ENCODE peak calls at places on chromosomes 3 and 15, in eight cellular contexts. F is stomach, Z is AG10803, G is AG04449, V is mammary epithelial cell, X is fibroblast of lung, M is lower lobe of right lung, S is SK-N-SH. Y is an unnamed sample.

GRCh38 chr15:64503197-64503596 is 42.8 kb downstream of the ZNF609 start:
- DNase-seq in G (no peak), F (no peak), Z (peak), X (peak), M (no peak), V (no peak), S (no peak), Y (peak)

GRCh38 chr3:59751606-59752005 is 701.8 kb upstream of the CFAP20DC start:
- DNase-seq in V (no peak), X (no peak), S (no peak), F (no peak), M (no peak), Z (no peak), G (no peak), Y (no peak)

GRCh38 chr15:70964058-70964457 is 71.4 kb downstream of the LRRC49 start:
- DNase-seq in Z (no peak), X (peak), M (no peak), V (no peak), G (no peak), S (no peak), F (no peak), Y (no peak)

GRCh38 chr15:75215107-75216004 is 13.7 kb downstream of the C15orf39 start:
- DNase-seq in M (no peak), F (no peak), X (no peak), G (no peak), Z (no peak), V (no peak), S (no peak), Y (no peak)

GRCh38 chr15:70266412-70267089 is 168.8 kb upstream of the TLE3 start:
- DNase-seq in S (no peak), X (peak), M (peak), Z (peak), F (peak), V (no peak), G (no peak), Y (peak)

GRCh38 chr15:99445272-99445850 is 120.4 kb upstream of the MEF2A start:
- DNase-seq in M (no peak), Z (no peak), G (no peak), V (no peak), S (peak), F (no peak), X (no peak), Y (no peak)

GRCh38 chr3:80215191-80215590 is 447.4 kb upstream of the ROBO1 start:
- DNase-seq in Z (no peak), G (no peak), V (no peak), M (no peak), F (no peak), S (no peak), X (no peak), Y (no peak)

GRCh38 chr3:152719264-152719663 is 115.7 kb upstream of the P2RY1 start:
- DNase-seq in V (peak), Z (peak), F (no peak), G (no peak), M (no peak), S (peak), X (peak), Y (peak)

GRCh38 chr3:78887608-78888011 is 880.2 kb downstream of the ROBO1 start:
- DNase-seq in F (no peak), V (peak), Z (peak), S (no peak), G (no peak), M (no peak), X (peak), Y (peak)

GRCh38 chr15:71278989-71279756 is 163.9 kb downstream of the THSD4 start:
- DNase-seq in V (peak), S (no peak), Z (peak), M (peak), G (peak), X (peak), F (peak), Y (peak)

GRCh38 chr3:82044918-82045715 is 283.7 kb upstream of the GBE1 start:
- DNase-seq in M (no peak), F (no peak), S (peak), V (peak), X (no peak), G (no peak), Z (no peak), Y (no peak)

GRCh38 chr3:79167651-79168416 is 600.0 kb downstream of the ROBO1 start:
- DNase-seq in V (peak), G (peak), X (peak), F (no peak), M (no peak), Z (peak), S (no peak), Y (peak)

GRCh38 chr15:69410290-69410874 is 3.8 kb upstream of the KIF23 start:
- DNase-seq in X (no peak), F (no peak), S (peak), G (no peak), M (no peak), V (peak), Z (peak), Y (peak)

GRCh38 chr3:122688996-122689395 is 8.4 kb downstream of the PARP14 start:
- DNase-seq in G (no peak), X (no peak), F (no peak), Z (no peak), S (no peak), V (no peak), M (no peak), Y (no peak)

GRCh38 chr3:185455860-185456259 is 43.0 kb downstream of the TMEM41A start:
- DNase-seq in G (no peak), S (no peak), F (no peak), M (no peak), X (no peak), V (no peak), Z (no peak), Y (no peak)
- TF ChIP-seq CTCF in G (no peak), S (no peak), F (no peak), M (peak), X (no peak), V (peak), Z (peak), Y (no peak)

GRCh38 chr3:191333481-191333880 is 3.2 kb upstream of the UTS2B start:
- DNase-seq in X (no peak), S (no peak), V (no peak), F (no peak), M (no peak), G (no peak), Z (no peak), Y (no peak)

GRCh38 chr3:191330309-191330712 is at the start of gene UTS2B:
- DNase-seq in G (no peak), X (peak), V (peak), Z (peak), F (no peak), M (no peak), S (no peak), Y (peak)

GRCh38 chr3:191328963-191329653 is at the start of gene CCDC50:
- DNase-seq in Z (peak), F (peak), X (peak), V (peak), M (peak), G (no peak), S (peak), Y (peak)

GRCh38 chr3:191329654-191330308 is 545 bp downstream of the UTS2B start:
- DNase-seq in V (peak), Z (peak), M (peak), S (no peak), X (peak), F (peak), G (no peak), Y (peak)

DNA sequence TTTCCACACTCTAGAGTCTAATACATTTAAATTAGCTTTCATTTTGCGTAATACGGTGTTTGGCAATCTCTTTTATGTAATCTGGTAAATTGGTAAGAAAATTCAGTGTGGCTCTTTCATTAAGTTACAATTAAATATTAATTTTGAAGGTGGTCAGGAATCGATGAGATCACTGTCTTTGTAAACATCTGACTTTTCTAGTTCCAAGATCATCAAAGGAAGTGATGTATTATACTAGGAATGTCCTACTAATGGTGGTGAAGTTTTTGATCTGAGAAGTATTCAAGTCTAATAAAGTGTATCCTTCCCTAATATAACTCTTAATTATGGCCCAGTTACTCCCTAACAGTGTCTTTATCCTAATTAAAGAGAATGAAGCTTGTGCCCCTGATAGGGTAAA is 1.1 kb upstream of the UTS2B start:
- DNase-seq in S (no peak), G (no peak), F (no peak), Z (peak), M (no peak), V (peak), X (peak), Y (peak)
- H3K4me3 ChIP-seq in S (peak), G (peak), F (peak), Z (peak), M (peak), V (peak), X (peak), Y (peak)

GRCh38 chr3:195542691-195543641 is at the start of gene PPP1R2:
- DNase-seq in F (peak), G (peak), V (peak), S (peak), X (peak), Z (peak), M (peak), Y (peak)
- TF ChIP-seq CTCF in F (no peak), G (no peak), V (no peak), S (no peak), X (no peak), Z (no peak), M (no peak), Y (no peak)

GRCh38 chr3:184337981-184338380 is 581 bp downstream of the FAM131A start:
- DNase-seq in V (no peak), S (no peak), Z (no peak), F (no peak), M (no peak), X (no peak), G (no peak), Y (no peak)

GRCh38 chr3:184338538-184338945 is 1.1 kb downstream of the FAM131A start:
- DNase-seq in F (peak), X (peak), Z (peak), V (no peak), G (no peak), M (no peak), S (peak), Y (peak)

GRCh38 chr3:184336484-184337230 is 743 bp upstream of the FAM131A start:
- DNase-seq in Z (peak), G (no peak), X (peak), V (peak), S (peak), M (no peak), F (peak), Y (peak)

GRCh38 chr3:184337315-184337714 is at the start of gene FAM131A:
- DNase-seq in M (no peak), X (peak), Z (peak), S (no peak), F (no peak), V (no peak), G (no peak), Y (no peak)

DNA sequence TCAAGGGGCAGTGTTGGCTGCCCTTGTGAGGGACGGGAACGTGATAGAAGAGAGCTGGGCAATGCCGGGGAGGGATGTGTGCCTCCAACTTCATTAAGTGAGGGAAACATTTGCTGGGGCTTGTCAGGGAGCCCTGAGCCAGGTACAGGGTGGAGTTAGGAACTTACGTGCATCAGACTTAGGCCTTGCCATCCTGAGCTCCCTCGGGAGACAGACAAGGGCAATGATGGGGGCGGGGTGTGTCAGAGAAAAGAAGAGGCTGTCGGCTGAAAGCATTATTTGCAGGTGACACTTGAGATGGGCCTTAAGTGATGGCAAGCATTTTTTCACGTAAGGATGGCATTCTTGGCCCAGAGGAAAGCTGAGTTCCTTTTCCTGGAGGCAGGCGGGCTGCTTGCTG is 1.6 kb downstream of the FAM131A start:
- DNase-seq in V (no peak), S (no peak), X (no peak), G (no peak), F (no peak), M (no peak), Z (no peak), Y (no peak)
- H3K4me3 ChIP-seq in V (no peak), S (peak), X (peak), G (peak), F (peak), M (peak), Z (no peak), Y (peak)

DNA sequence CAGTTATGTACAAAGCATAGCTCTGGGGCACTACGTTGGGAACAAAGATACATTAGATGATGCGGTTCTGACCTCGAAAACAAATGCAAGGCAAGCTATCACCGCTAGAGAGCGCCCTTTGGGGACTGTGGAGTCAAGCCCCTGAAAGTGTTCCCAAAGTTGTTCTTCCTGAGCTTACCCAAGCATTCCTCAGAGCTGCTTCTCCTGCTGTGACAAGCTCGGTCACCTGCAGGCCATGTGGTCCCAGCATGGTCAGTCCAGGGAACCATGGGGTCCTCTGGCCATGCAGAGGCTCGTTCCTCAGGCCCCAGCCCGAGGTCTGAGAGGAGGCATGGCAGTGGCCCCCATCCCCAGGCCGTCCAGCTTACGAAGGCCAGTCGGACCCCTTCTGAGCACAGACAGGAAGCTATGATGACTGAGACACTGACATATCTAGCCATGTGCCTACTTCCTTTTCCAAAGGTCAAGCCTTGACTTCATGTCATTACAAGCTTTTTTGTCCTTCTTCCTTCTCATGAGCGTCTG is 79.5 kb downstream of the ATP10A start:
- DNase-seq in M (no peak), Z (peak), V (no peak), F (no peak), G (no peak), S (no peak), X (peak), Y (peak)
- TF ChIP-seq CTCF in M (no peak), Z (peak), V (no peak), F (no peak), G (peak), S (peak), X (peak), Y (peak)